ENCODE peak calls at places on chromosomes 13 and 19, in nine cellular contexts. D is HEK293T; I is NB4; T is stromal cell of bone marrow; V is B cell; W is GM10248; E is ascending aorta; C is mesenteric fat pad; L is activated CD8-positive, alpha-beta memory T cell treated with anti-CD3 and anti-CD28 coated beads, Interleukin-2, amount 50 U/mL, for 48 hours. B is an unnamed sample.

GRCh38 chr13:110005563-110005962 is 219.2 kb upstream of the IRS2 start:
- DNase-seq in D (no peak), I (no peak), T (no peak), V (no peak), W (no peak), E (no peak), C (no peak), L (no peak), B (no peak)

GRCh38 chr19:1098177-1099051 is 3.2 kb upstream of the POLR2E start:
- DNase-seq in D (no peak), I (no peak), T (no peak), V (no peak), W (no peak), E (no peak), C (no peak), L (no peak), B (peak)

GRCh38 chr13:31670831-31671617 is 68.3 kb upstream of the RXFP2 start:
- DNase-seq in D (no peak), I (no peak), T (no peak), V (no peak), W (no peak), E (no peak), C (no peak), L (no peak), B (no peak)

GRCh38 chr19:17338440-17339078 is 1.2 kb downstream of the GTPBP3 start:
- DNase-seq in D (no peak), I (no peak), T (no peak), V (no peak), W (no peak), E (no peak), C (no peak), L (peak), B (no peak)

GRCh38 chr13:95455782-95456181 is 96.7 kb upstream of the CLDN10 start:
- DNase-seq in D (no peak), I (no peak), T (no peak), V (no peak), W (no peak), E (no peak), C (no peak), L (no peak), B (no peak)

GRCh38 chr19:17184381-17184841 is 30.7 kb upstream of the USE1 start:
- DNase-seq in D (no peak), I (no peak), T (no peak), V (peak), W (no peak), E (no peak), C (no peak), L (peak), B (no peak)

GRCh38 chr13:42873081-42873480 is 91.7 kb downstream of the FAM216B start:
- DNase-seq in D (no peak), I (no peak), T (no peak), V (no peak), W (no peak), E (no peak), C (no peak), L (no peak), B (no peak)

GRCh38 chr13:42985312-42986175 is 6.5 kb downstream of the EPSTI1 start:
- DNase-seq in D (no peak), I (no peak), T (peak), V (no peak), W (no peak), E (no peak), C (no peak), L (no peak), B (no peak)

GRCh38 chr13:44293354-44293753 is 80.3 kb upstream of the SERP2 start:
- DNase-seq in D (no peak), I (no peak), T (no peak), V (no peak), W (no peak), E (no peak), C (no peak), L (no peak), B (no peak)

B was measured in lower leg skin.